ENCODE peak calls at places on chromosomes 2 and 18, in eight cellular contexts. O, D, T, X, A, B, V and S are unnamed samples. For H3K27me3 and H3K4me1, the result is how much of the 10 kb centered on the place peaks cover.

GRCh38 chr2:127416486-127417001 is 1.7 kb upstream of the PROC start:
- DNase-seq in O (no peak), B (no peak), D (peak), T (no peak), V (no peak), A (no peak), X (no peak), S (no peak)

GRCh38 chr2:17579605-17580318 is 39.3 kb downstream of the VSNL1 start:
- DNase-seq in D (no peak), T (no peak), V (peak), B (no peak), A (no peak), X (no peak), O (no peak), S (no peak)

GRCh38 chr2:152962446-152962845 is 244.0 kb downstream of the ARL6IP6 start:
- DNase-seq in T (no peak), V (no peak), X (no peak), A (no peak), B (peak), O (no peak), D (peak), S (no peak)

GRCh38 chr2:239263231-239263936 is 137.4 kb downstream of the HDAC4 start:
- DNase-seq in B (no peak), T (no peak), D (no peak), X (no peak), A (peak), V (no peak), O (no peak), S (no peak)

GRCh38 chr2:218839430-218839829 is 7.8 kb upstream of the PRKAG3 start:
- DNase-seq in V (no peak), T (no peak), D (peak), X (no peak), B (no peak), A (no peak), O (peak), S (no peak)

GRCh38 chr2:30206461-30207430 is 24.6 kb upstream of the LBH start:
- DNase-seq in B (no peak), T (no peak), X (no peak), V (no peak), D (no peak), A (no peak), O (no peak), S (no peak)

GRCh38 chr18:36409779-36410178 is 112.3 kb downstream of the FHOD3 start:
- DNase-seq in X (no peak), B (no peak), O (no peak), D (no peak), T (no peak), V (no peak), A (no peak), S (no peak)

GRCh38 chr2:1868683-1869141 is 124.4 kb upstream of the PXDN start:
- DNase-seq in B (no peak), D (no peak), A (no peak), T (no peak), V (no peak), X (no peak), O (no peak), S (no peak)

GRCh38 chr2:40859617-40860016 is 407.7 kb upstream of the SLC8A1 start:
- DNase-seq in V (no peak), O (no peak), A (no peak), T (no peak), X (no peak), D (peak), B (peak), S (no peak)

GRCh38 chr2:143807677-143808076 is 678.5 kb downstream of the ARHGAP15 start:
- DNase-seq in V (no peak), O (no peak), A (peak), D (no peak), X (no peak), B (no peak), T (no peak), S (peak)

GRCh38 chr18:77376733-77377094 is 127.1 kb downstream of the GALR1 start:
- DNase-seq in A (no peak), V (no peak), B (no peak), D (no peak), O (no peak), T (no peak), X (no peak), S (no peak)

GRCh38 chr2:204407209-204408070 is 137.8 kb upstream of the PARD3B start:
- DNase-seq in D (peak), A (no peak), T (no peak), V (peak), B (peak), X (no peak), O (no peak), S (no peak)

GRCh38 chr2:130252880-130253645 is 54.8 kb upstream of the TUBA3E start:
- DNase-seq in X (no peak), V (peak), B (no peak), A (no peak), O (no peak), T (no peak), D (peak), S (no peak)

GRCh38 chr2:54634012-54634411 is 89.5 kb upstream of the EML6 start:
- DNase-seq in V (no peak), T (peak), B (no peak), O (no peak), A (no peak), D (no peak), X (no peak), S (no peak)

GRCh38 chr2:43313642-43314017 is 87.2 kb upstream of the ZFP36L2 start:
- DNase-seq in D (no peak), V (no peak), T (no peak), O (no peak), A (no peak), X (no peak), B (no peak), S (no peak)

GRCh38 chr2:191268596-191268995 is 23.4 kb downstream of the MYO1B start:
- DNase-seq in X (no peak), D (no peak), O (no peak), T (no peak), B (no peak), V (no peak), A (no peak), S (no peak)

GRCh38 chr2:18612133-18612532 is 22.8 kb upstream of the NT5C1B start:
- DNase-seq in V (no peak), X (no peak), A (no peak), O (no peak), B (no peak), D (no peak), T (no peak), S (peak)

GRCh38 chr18:77016133-77016839 is 116.3 kb downstream of the MBP start:
- DNase-seq in A (no peak), O (no peak), D (no peak), B (no peak), T (no peak), X (no peak), V (no peak), S (no peak)

GRCh38 chr2:221958224-221958623 is 340.6 kb downstream of the PAX3 start:
- DNase-seq in D (no peak), O (no peak), A (no peak), B (peak), T (peak), V (no peak), X (no peak), S (no peak)

GRCh38 chr2:237861875-237862527 is 2.6 kb downstream of the RAMP1 start:
- DNase-seq in D (no peak), B (peak), O (no peak), A (no peak), T (no peak), X (no peak), V (peak), S (no peak)

GRCh38 chr18:51614967-51615571 is 417.6 kb upstream of the MEX3C start:
- DNase-seq in B (peak), A (no peak), T (no peak), X (no peak), O (no peak), V (no peak), D (peak), S (no peak)

GRCh38 chr18:52227536-52227935 is 112.5 kb upstream of the DCC start:
- DNase-seq in V (no peak), O (no peak), T (no peak), X (no peak), A (no peak), D (no peak), B (no peak), S (no peak)

GRCh38 chr2:98454073-98454472 is 9.4 kb downstream of the INPP4A start:
- DNase-seq in T (no peak), X (no peak), V (no peak), B (peak), O (no peak), A (no peak), D (no peak), S (no peak)

GRCh38 chr2:98457045-98457696 is 12.5 kb downstream of the INPP4A start:
- DNase-seq in B (peak), X (no peak), D (peak), V (no peak), T (peak), A (no peak), O (no peak), S (no peak)

GRCh38 chr2:98454500-98455235 is 10.0 kb downstream of the INPP4A start:
- DNase-seq in V (peak), A (no peak), X (no peak), D (no peak), B (peak), T (peak), O (no peak), S (no peak)

GRCh38 chr2:98453531-98453930 is 8.9 kb downstream of the INPP4A start:
- DNase-seq in V (no peak), A (no peak), T (no peak), X (no peak), O (no peak), D (no peak), B (no peak), S (no peak)

GRCh38 chr2:98455494-98455976 is 10.9 kb downstream of the INPP4A start:
- DNase-seq in T (no peak), D (no peak), A (no peak), B (no peak), X (no peak), V (no peak), O (no peak), S (no peak)
- H3K27me3 ChIP-seq in T (under half), D (under half), A (under half), B (under half), X (under half), V (under half), O (under half), S (under half)

DNA sequence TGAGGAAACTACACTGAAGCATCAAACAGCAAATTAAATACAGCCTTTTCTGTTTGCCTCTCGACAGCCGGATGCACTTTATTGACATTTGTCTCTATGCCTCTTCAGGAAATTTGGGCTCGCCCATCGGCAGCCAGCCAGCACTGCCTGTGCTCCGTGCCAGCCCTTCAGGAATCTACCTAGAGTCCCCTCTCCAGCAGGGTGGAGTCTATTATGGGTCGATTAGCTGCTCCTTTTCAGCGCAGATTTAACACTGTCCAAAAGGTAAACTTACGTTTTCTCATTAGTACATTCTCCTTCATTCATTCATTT is 91.5 kb downstream of the MYCN start:
- DNase-seq in V (peak), B (peak), D (no peak), X (no peak), A (no peak), T (no peak), O (no peak), S (no peak)
- H3K4me1 ChIP-seq in V (under half), B (under half), D (under half), X (under half), A (under half), T (under half), O (under half), S (under half)

GRCh38 chr2:170823800-170824153 is 7.1 kb downstream of the GAD1 start:
- DNase-seq in B (no peak), X (no peak), O (no peak), V (no peak), T (no peak), A (no peak), D (no peak), S (no peak)

GRCh38 chr2:170821631-170822291 is 5.1 kb downstream of the GAD1 start:
- DNase-seq in A (no peak), B (no peak), O (no peak), T (no peak), D (no peak), X (no peak), V (no peak), S (no peak)

GRCh38 chr2:170824526-170825015 is 7.9 kb downstream of the GAD1 start:
- DNase-seq in D (no peak), T (no peak), V (no peak), B (no peak), A (no peak), O (no peak), X (no peak), S (no peak)

GRCh38 chr2:170822292-170822884 is 5.7 kb downstream of the GAD1 start:
- DNase-seq in A (no peak), V (no peak), B (no peak), X (no peak), D (no peak), T (no peak), O (no peak), S (peak)

DNA sequence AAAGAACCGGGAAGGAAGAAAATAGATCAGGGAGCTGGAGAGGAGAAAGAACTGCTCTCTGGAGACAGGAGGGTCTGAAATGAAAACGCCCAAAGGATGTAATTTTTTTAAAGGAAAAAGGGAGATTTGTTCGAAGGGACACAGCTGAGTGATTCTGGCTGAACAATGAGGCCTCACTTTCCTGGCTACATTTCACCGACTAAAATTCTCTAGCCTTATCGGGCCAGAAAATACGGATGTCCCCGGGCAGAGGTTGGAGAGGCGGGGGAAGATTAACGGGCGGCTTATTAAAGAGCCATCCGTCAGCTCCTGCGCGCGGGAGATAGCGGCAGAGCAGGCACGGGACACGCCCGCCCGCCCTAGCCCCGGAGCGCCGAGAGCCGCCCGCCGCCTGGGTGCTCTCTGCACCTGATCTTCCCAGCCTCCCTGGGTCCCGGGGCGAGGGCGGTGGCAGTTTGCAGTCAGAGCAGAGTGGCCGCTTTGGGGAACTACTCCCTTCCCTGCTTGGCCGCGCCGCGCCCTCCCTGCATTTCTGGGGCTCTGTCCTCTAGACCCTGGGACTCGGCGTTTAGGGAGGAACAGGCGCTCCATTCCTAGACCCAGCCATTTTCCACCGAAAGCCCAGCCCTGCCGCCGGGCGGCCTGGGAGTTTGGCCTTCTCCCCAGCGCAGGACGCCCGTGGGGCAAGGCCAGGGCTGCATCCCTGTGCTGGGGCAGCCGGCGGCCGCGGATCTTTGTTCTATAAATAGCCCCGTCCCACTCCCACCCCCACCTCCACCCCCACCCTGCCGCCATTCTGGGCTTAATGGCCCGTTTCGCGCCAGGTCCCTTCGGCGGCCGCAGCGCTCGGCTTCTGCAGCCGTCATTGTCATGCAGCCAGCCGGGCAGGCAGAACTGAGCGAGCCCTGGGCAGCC is 6.5 kb downstream of the GAD1 start:
- DNase-seq in A (no peak), O (no peak), B (no peak), D (no peak), T (no peak), X (no peak), V (no peak), S (peak)
- H3K27me3 ChIP-seq in A (half or more), O (under half), B (under half), D (half or more), T (half or more), X (under half), V (half or more), S (under half)

DNA sequence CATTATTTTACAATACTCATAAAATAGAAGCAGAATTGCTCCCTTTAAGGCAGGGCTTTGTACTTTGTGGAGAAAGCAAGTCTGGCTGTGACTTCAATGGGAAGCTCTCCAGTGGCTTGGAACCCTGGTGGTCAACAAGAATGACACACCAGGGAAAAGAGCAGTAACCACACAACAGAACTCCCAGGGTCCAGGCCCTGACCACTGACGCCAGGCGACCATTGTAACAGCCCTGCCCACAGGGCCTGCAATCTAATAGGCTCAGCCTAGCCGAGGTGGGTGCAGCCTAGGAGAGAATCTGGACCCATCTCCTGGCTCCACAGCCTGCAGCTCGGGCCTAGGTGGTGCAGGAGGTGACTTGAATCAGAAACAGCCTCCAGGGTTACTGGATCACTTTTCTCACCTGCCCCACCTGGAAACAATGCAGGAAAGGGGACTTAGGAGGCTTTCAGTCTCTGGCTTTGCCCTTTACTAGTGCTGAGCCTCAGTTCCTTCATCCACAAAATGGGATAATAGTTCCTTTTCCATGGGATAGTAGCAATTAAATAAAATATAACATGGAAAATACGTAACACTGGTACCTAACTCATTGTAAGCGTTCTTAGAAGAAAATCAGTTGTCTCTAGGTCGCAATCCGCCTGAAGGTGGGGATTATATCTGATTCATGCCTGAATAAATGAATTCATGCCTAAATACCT is 112.4 kb upstream of the STPG4 start:
- DNase-seq in X (no peak), A (no peak), B (no peak), V (no peak), D (no peak), T (no peak), O (no peak), S (no peak)
- H3K4me1 ChIP-seq in X (under half), A (under half), B (half or more), V (under half), D (under half), T (under half), O (under half), S (under half)